ENCODE peak calls at places on chromosomes 16 and 17, in nine cellular contexts. K is cardiac muscle cell, P is mesothelial cell of epicardium, R is heart left ventricle, Q is Peyer's patch, G is gastrocnemius medialis, Z is fibroblast of pulmonary artery, T is GM20000, F is AG10803. L is an unnamed sample.

GRCh38 chr17:49120166-49120565 is 12.4 kb upstream of the B4GALNT2 start:
- DNase-seq in K (no peak), P (no peak), R (no peak), Q (no peak), G (no peak), Z (no peak), T (no peak), F (no peak), L (no peak)

GRCh38 chr17:78774956-78775571 is 7.0 kb downstream of the CYTH1 start:
- DNase-seq in K (no peak), P (no peak), R (no peak), Q (peak; percentile 51), G (no peak), Z (no peak), T (no peak), F (no peak), L (no peak)

GRCh38 chr17:75031972-75032895 is 14.5 kb downstream of the ATP5PD start:
- DNase-seq in K (peak; percentile 41), P (no peak), R (peak; percentile 76), Q (peak; percentile 59), G (peak; percentile 65), Z (peak; percentile 80), T (peak; percentile 69), F (peak; percentile 83), L (no peak)

GRCh38 chr17:62617894-62618472 is 9.5 kb upstream of the MRC2 start:
- DNase-seq in K (peak; percentile 53), P (no peak), R (no peak), Q (no peak), G (no peak), Z (peak; percentile 39), T (no peak), F (peak; percentile 78), L (no peak)

GRCh38 chr16:90026135-90026534 is 6.9 kb upstream of the DBNDD1 start:
- DNase-seq in K (no peak), P (no peak), R (no peak), Q (no peak), G (no peak), Z (no peak), T (no peak), F (no peak), L (no peak)

GRCh38 chr17:11548398-11548797 is 49.9 kb upstream of the DNAH9 start:
- DNase-seq in K (no peak), P (no peak), R (no peak), Q (no peak), G (no peak), Z (no peak), T (no peak), F (no peak), L (no peak)

GRCh38 chr17:42526031-42526444 is 10.0 kb upstream of the NAGLU start:
- DNase-seq in K (no peak), P (no peak), R (peak; percentile 69), Q (no peak), G (peak; percentile 54), Z (peak; percentile 53), T (no peak), F (peak; percentile 79), L (no peak)

GRCh38 chr17:35074711-35075707 is 11.5 kb upstream of the RFFL start:
- DNase-seq in K (no peak), P (no peak), R (no peak), Q (no peak), G (no peak), Z (no peak), T (no peak), F (no peak), L (no peak)

GRCh38 chr16:8679156-8679555 is 4.7 kb downstream of the ABAT start:
- DNase-seq in K (no peak), P (no peak), R (no peak), Q (no peak), G (no peak), Z (no peak), T (no peak), F (no peak), L (no peak)

GRCh38 chr17:51455931-51456330 is 195.6 kb downstream of the UTP18 start:
- DNase-seq in K (no peak), P (no peak), R (no peak), Q (no peak), G (no peak), Z (no peak), T (no peak), F (no peak), L (no peak)

GRCh38 chr17:49997773-49998703 is 3.0 kb upstream of the DLX3 start:
- DNase-seq in K (peak; percentile 94), P (peak; percentile 77), R (peak; percentile 80), Q (peak; percentile 72), G (peak; percentile 63), Z (peak; percentile 87), T (peak; percentile 90), F (peak; percentile 75), L (peak; percentile 90)

GRCh38 chr16:66026211-66026610 is 340.3 kb upstream of the CDH5 start:
- DNase-seq in K (peak; percentile 33), P (no peak), R (no peak), Q (no peak), G (no peak), Z (peak; percentile 32), T (no peak), F (peak; percentile 21), L (no peak)

GRCh38 chr16:86314402-86315025 is 195.8 kb upstream of the FOXF1 start:
- DNase-seq in K (no peak), P (no peak), R (no peak), Q (peak; percentile 8), G (no peak), Z (no peak), T (no peak), F (no peak), L (no peak)

GRCh38 chr16:10080031-10080772 is 102.0 kb downstream of the GRIN2A start:
- DNase-seq in K (peak; percentile 52), P (no peak), R (peak; percentile 66), Q (no peak), G (peak; percentile 25), Z (peak; percentile 43), T (no peak), F (peak; percentile 75), L (no peak)

GRCh38 chr17:3012926-3013581 is 50.4 kb downstream of the OR1D5 start:
- DNase-seq in K (peak; percentile 77), P (peak; percentile 43), R (peak; percentile 62), Q (peak; percentile 67), G (peak; percentile 61), Z (peak; percentile 74), T (peak; percentile 79), F (peak; percentile 50), L (peak; percentile 53)

GRCh38 chr17:61205406-61205805 is 194.2 kb upstream of the TBX2 start:
- DNase-seq in K (no peak), P (no peak), R (no peak), Q (no peak), G (no peak), Z (no peak), T (no peak), F (no peak), L (no peak)
- TF ChIP-seq CTCF in K (no peak), P (no peak), R (no peak), Q (no peak), G (no peak), Z (no peak), T (no peak), F (no peak), L (no peak)

DNA sequence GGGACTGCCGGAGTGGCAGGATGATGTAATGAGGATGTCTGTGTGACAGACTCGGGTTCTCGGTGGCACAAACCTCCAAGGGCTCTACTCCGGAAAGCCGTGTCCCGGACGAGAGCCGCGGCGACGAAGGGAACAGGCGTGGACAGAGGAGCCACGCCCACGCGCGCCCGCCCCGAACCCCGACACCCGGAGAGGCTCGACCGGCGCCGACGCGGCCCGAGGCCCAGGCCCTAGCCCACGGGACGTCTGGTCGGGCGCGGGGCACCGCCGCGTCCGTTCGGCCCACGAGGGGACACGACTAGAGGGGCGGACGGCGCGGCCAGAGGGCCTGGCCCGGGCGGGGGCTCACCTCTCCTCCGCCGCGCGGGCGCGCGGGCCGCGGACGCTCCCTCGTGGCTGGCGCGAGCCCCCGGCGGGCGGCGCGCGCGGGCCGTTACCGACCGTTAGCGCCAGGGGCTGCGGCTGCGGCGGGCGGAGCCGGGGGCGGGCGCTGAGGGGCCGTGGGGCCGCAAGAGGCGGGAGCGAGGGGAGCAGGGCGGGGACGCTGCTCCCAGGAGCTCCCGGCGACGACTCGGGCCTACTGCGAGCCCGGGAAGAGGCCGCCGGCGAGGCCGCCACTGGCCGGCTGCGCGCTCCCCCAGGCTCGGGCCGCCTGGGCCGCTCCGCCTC is 2.1 kb upstream of the IRX5 start:
- DNase-seq in K (no peak), P (peak; percentile 45), R (peak; percentile 86), Q (no peak), G (peak; percentile 31), Z (no peak), T (peak; percentile 45), F (peak; percentile 66), L (peak; percentile 38)
- TF ChIP-seq CTCF in K (no peak), P (no peak), R (no peak), Q (no peak), G (peak; percentile 29), Z (no peak), T (no peak), F (no peak), L (no peak)

DNA sequence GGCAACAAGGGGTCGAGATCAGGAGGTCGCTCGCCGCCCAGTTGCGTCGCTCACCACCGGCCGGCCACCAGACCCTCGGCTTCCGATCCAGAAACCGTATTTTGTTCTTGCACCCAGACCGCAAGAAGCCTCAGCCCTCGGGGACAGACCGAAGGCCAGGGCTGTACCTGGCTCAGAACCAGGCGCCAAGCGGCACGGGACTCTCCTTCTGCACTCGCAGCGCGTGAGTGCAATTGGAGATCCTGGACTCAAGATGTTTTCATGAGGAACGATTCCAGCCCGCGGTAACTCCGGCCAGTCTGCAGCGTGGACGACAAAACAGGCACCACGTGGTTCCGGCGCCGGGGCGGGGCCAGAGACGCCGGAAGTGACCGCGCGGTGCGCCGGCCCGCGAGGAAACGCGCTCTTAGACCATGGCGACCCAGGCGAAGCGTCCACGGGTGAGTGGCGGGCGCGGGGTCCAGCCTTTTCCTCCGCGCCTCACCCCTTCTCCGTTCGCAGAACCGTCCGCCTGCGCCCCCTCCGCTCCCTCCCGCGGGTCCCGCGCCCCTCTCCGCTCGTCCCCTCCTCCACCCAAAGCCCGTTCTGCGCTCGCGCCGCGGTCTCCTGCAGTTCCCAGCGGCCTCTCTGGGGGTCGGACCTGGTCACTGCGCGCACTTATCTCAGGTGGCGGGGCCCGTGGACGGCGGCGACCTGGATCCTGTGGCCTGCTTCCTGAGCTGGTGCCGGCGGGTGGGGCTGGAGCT is at the start of gene SETD6:
- DNase-seq in K (peak; percentile 94), P (peak; percentile 79), R (peak; percentile 90), Q (peak; percentile 94), G (peak; percentile 93), Z (peak; percentile 88), T (peak; percentile 93), F (peak; percentile 86), L (peak; percentile 85)
- TF ChIP-seq CTCF in K (peak; percentile 22), P (no peak), R (no peak), Q (peak; percentile 43), G (peak; percentile 22), Z (no peak), T (no peak), F (no peak), L (peak; percentile 47)

DNA sequence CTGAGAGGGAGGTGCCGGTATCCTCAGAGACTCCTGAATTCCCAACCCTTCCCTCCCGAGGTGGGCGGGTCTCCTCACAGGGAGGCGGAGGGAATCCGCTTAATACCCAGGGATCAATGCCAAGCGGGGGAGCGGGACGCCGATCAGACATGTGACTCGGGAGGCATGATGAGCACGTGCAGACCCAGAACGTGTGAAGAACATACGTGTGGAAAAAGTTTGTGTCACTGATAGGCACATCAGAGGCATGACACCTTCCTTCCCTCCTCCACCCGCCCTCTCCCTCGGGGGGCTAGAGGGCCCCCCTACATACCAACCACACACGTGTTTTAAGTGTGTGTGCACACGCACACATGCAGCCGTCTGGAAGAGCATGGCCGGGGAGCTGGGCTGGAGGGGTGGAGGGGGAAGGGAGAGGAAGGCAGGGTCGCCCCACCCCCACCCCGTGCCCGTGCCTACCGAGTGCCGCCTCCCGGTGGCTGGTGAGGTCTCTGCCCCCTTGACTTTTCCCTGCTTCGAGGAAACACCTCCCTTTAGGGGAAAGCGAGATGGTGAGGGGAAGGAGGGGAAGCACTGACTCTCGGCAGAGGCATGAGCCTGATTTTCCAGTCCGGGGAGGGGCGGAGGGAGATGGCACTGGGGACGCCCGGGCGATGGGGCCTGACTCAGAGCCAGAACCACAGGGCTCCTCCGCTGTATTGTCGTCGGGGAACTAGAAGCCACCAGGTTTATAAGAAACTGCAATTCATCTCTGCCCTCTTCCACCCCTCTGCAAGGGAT is 12.1 kb upstream of the TBX21 start:
- DNase-seq in K (no peak), P (no peak), R (peak; percentile 52), Q (no peak), G (no peak), Z (no peak), T (peak; percentile 61), F (peak; percentile 6), L (no peak)
- TF ChIP-seq CTCF in K (no peak), P (no peak), R (no peak), Q (no peak), G (no peak), Z (no peak), T (no peak), F (no peak), L (no peak)

L was measured in neural crest cell.